ENCODE peak calls at places on chromosome 13, in ten cellular contexts. O, X, K, V, M, R, W, G, A and D are unnamed samples.

GRCh38 chr13:41289463-41289881 is 21.6 kb upstream of the NAA16 start:
- DNase-seq in R (no peak), W (no peak), V (no peak), K (no peak), A (no peak), M (no peak), X (no peak), G (no peak), O (no peak), D (no peak)

GRCh38 chr13:82947121-82948077 is 934.9 kb downstream of the SLITRK1 start:
- DNase-seq in M (no peak), V (no peak), R (no peak), K (peak; percentile 2), X (no peak), O (peak; percentile 18), W (no peak), A (no peak), G (no peak), D (no peak)

GRCh38 chr13:65456150-65456912 is 1773.8 kb downstream of the PCDH9 start:
- DNase-seq in X (no peak), R (no peak), W (no peak), A (no peak), M (no peak), O (no peak), K (no peak), V (no peak), G (no peak), D (no peak)

GRCh38 chr13:45332831-45333219 is 8.2 kb downstream of the TPT1 start:
- DNase-seq in R (no peak), W (no peak), V (no peak), M (no peak), A (no peak), G (no peak), X (no peak), K (no peak), O (no peak), D (no peak)

GRCh38 chr13:113078895-113079720 is 26.5 kb upstream of the F7 start:
- DNase-seq in M (no peak), X (no peak), G (no peak), R (no peak), O (no peak), A (no peak), K (no peak), W (peak; percentile 79), V (no peak), D (no peak)

GRCh38 chr13:45932611-45933182 is 81.1 kb upstream of the SIAH3 start:
- DNase-seq in X (no peak), V (no peak), G (no peak), K (no peak), A (no peak), M (no peak), O (no peak), R (no peak), W (no peak), D (no peak)

GRCh38 chr13:24180743-24181384 is 20.3 kb downstream of the SPATA13 start:
- DNase-seq in W (no peak), G (no peak), V (peak; percentile 19), X (no peak), O (peak; percentile 58), K (peak; percentile 47), R (no peak), A (no peak), M (no peak), D (no peak)

GRCh38 chr13:75704942-75705320 is 68.8 kb downstream of the LMO7 start:
- DNase-seq in A (peak; percentile 81), V (no peak), X (peak; percentile 88), W (no peak), G (no peak), O (no peak), M (no peak), R (no peak), K (peak; percentile 11), D (no peak)

GRCh38 chr13:43193789-43194188 is 170.4 kb downstream of the DNAJC15 start:
- DNase-seq in W (no peak), O (no peak), K (no peak), R (no peak), A (no peak), V (no peak), X (no peak), G (no peak), M (no peak), D (no peak)

GRCh38 chr13:43195112-43195511 is 171.7 kb downstream of the DNAJC15 start:
- DNase-seq in O (no peak), M (no peak), K (no peak), R (no peak), W (no peak), V (no peak), X (no peak), G (no peak), A (no peak), D (no peak)

GRCh38 chr13:43196171-43196611 is 172.8 kb downstream of the DNAJC15 start:
- DNase-seq in R (no peak), M (no peak), X (no peak), O (peak; percentile 4), A (no peak), K (peak; percentile 44), G (peak; percentile 29), W (no peak), V (peak; percentile 53), D (no peak)

GRCh38 chr13:43196750-43197149 is 173.4 kb downstream of the DNAJC15 start:
- DNase-seq in M (no peak), X (no peak), O (no peak), K (peak; percentile 50), R (no peak), V (no peak), W (no peak), G (no peak), A (no peak), D (no peak)

DNA sequence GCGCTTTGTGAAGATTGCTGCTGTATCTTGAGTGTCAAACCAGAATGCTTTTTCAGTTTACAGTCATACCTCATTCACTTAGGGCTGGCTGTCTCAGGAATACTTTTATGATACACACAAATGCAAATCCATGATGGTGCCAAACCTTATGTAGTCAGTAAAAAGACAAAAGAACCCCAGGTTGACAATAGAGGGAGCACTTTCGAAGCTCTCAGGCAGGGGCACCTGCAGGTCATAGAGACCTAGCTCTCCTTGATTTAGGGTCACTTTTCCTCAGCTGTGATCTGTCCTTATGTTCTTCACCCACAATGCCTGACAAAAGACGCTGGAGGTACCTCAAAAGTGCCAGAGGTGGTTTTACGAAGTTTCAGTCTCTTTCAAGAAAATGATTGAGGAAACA is 172.2 kb downstream of the DNAJC15 start:
- DNase-seq in O (no peak), V (no peak), R (no peak), K (no peak), A (no peak), G (no peak), M (no peak), X (no peak), W (no peak), D (no peak)
- TF ChIP-seq CTCF in O (peak; percentile 16), V (peak; percentile 12), R (no peak), K (peak; percentile 22), A (no peak), G (no peak), M (no peak), X (no peak), W (no peak), D (no peak)

DNA sequence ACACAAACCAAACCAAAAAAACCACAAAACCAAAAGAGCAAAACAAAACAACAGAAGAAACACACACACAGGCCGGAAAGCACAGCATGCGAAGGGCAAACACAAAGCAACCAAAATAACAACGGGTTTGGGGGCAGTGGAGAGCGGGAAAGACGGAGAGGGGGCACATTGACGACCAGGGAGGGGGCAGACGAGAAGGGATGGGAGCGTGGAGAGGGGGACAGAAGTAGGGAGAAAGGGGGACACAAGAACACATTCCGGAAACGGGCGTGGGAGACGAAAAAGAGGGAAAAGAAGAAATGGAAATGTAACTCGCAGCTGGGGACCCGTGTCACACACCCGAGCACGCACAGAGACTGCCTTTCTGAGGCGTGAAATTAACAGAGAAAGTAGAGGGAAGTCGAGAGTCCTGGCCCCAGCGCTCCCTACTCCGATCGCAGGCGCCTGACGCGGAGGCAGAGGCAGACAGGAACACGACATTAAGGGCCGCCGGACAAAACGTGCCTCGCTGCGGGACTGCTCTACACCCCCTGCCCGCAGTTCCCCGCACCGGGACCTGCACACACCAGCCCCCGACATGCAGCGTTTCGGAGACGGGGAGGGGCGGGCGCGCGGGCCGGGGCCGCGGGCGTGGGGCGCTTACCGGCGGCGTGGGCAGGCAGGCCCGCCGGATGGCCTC is 652 bp downstream of the POU4F1 start:
- DNase-seq in A (no peak), O (no peak), X (no peak), V (no peak), R (no peak), W (no peak), G (no peak), M (no peak), K (no peak), D (no peak)
- H3K4me3 ChIP-seq in A (peak overlapping the region; percentile 32), O (no peak overlapping the region), X (no peak overlapping the region), V (peak overlapping the region; percentile 24), R (peak overlapping the region; percentile 67), W (peak overlapping the region; percentile 15), G (peak overlapping the region; percentile 24), M (peak overlapping the region; percentile 65), K (no peak overlapping the region), D (no peak overlapping the region)

GRCh38 chr13:49869514-49869913 is 66.6 kb downstream of the SPRYD7 start:
- DNase-seq in X (peak; percentile 5), K (peak; percentile 47), A (no peak), W (no peak), R (no peak), G (no peak), V (peak; percentile 52), O (peak; percentile 22), M (no peak), D (no peak)
- TF ChIP-seq CTCF in X (peak; percentile 45), K (peak; percentile 44), A (no peak), W (no peak), R (no peak), G (no peak), V (peak; percentile 53), O (peak; percentile 53), M (no peak), D (peak; percentile 60)

DNA sequence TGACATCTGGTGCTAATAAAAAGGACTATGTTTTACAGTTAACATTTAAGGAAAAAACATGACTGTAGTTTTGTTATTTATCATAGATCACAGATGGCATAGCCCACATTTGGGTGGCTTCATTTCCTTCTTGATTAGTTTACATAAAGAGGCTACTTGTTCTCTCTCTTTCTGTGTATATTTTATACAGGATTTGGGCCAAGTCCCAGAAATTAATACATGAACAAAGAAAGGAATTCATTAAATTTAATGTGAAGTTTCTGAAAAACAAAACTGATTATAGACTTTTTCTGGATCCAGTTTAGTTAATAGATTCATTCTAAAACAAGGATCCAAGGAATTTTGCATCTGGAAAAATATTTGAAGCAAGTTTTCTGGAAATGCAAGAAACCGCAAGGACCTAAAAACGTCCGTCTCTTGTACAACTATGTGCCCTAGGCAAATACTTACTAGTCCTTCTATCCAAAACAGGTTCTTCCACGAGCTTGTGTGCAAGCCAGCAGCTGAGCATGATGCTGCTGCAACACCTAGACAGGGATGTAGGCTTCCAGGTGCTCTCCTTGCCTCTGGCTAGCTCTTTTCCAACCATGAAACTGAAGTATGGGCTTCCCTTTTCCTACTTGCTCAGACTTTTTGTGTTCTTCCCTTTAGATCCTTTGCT is 161.4 kb upstream of the STARD13 start:
- DNase-seq in G (no peak), M (no peak), R (no peak), A (no peak), O (no peak), V (no peak), W (no peak), X (peak; percentile 33), K (no peak), D (peak; percentile 54)
- H3K4me3 ChIP-seq in G (no peak overlapping the region), M (no peak overlapping the region), R (no peak overlapping the region), A (no peak overlapping the region), O (no peak overlapping the region), V (no peak overlapping the region), W (no peak overlapping the region), X (no peak overlapping the region), K (no peak overlapping the region), D (no peak overlapping the region)